ENCODE peak calls at places on chromosome 6, in five cellular contexts. One of them, this sample, is unnamed.

GRCh38 chr6:150987371-150987828 is 121.9 kb downstream of the MTHFD1L start:
- DNase-seq in GM23338: no peak
- DNase-seq in upper lobe of left lung: no peak
- DNase-seq in endothelial cell of umbilical vein: peak; percentile 24
- DNase-seq in prostate gland: no peak
- DNase-seq in this sample: no peak

GRCh38 chr6:90078513-90079289 is 184.4 kb downstream of the GJA10 start:
- DNase-seq in GM23338: peak; percentile 27
- DNase-seq in upper lobe of left lung: no peak
- DNase-seq in endothelial cell of umbilical vein: no peak
- DNase-seq in prostate gland: no peak
- DNase-seq in this sample: no peak

GRCh38 chr6:70124882-70125535 is 177.9 kb downstream of the COL9A1 start:
- DNase-seq in GM23338: no peak
- DNase-seq in upper lobe of left lung: no peak
- DNase-seq in endothelial cell of umbilical vein: no peak
- DNase-seq in prostate gland: no peak
- DNase-seq in this sample: no peak

GRCh38 chr6:12467706-12468670 is 177.8 kb downstream of the EDN1 start:
- DNase-seq in GM23338: no peak
- DNase-seq in upper lobe of left lung: no peak
- DNase-seq in endothelial cell of umbilical vein: no peak
- DNase-seq in prostate gland: peak; percentile 6
- DNase-seq in this sample: no peak

GRCh38 chr6:29705389-29706231 is 17.6 kb upstream of the HLA-F start:
- DNase-seq in GM23338: peak; percentile 87
- DNase-seq in upper lobe of left lung: no peak
- DNase-seq in endothelial cell of umbilical vein: peak; percentile 39
- DNase-seq in prostate gland: no peak
- DNase-seq in this sample: no peak

GRCh38 chr6:143732539-143732938 is 54.8 kb downstream of the PHACTR2 start:
- DNase-seq in GM23338: no peak
- DNase-seq in upper lobe of left lung: no peak
- DNase-seq in endothelial cell of umbilical vein: no peak
- DNase-seq in prostate gland: no peak
- DNase-seq in this sample: no peak

GRCh38 chr6:134918418-134918961 is 31.4 kb downstream of the ALDH8A1 start:
- DNase-seq in GM23338: peak; percentile 46
- DNase-seq in upper lobe of left lung: peak; percentile 24
- DNase-seq in endothelial cell of umbilical vein: no peak
- DNase-seq in prostate gland: no peak
- DNase-seq in this sample: no peak

GRCh38 chr6:7463785-7464184 is 74.2 kb downstream of the RIOK1 start:
- DNase-seq in GM23338: peak; percentile 57
- DNase-seq in upper lobe of left lung: no peak
- DNase-seq in endothelial cell of umbilical vein: no peak
- DNase-seq in prostate gland: no peak
- DNase-seq in this sample: no peak

GRCh38 chr6:128209771-128210170 is 308.9 kb upstream of the THEMIS start:
- DNase-seq in GM23338: no peak
- DNase-seq in upper lobe of left lung: no peak
- DNase-seq in endothelial cell of umbilical vein: peak; percentile 63
- DNase-seq in prostate gland: no peak
- DNase-seq in this sample: no peak

GRCh38 chr6:57313711-57314471 is 3.5 kb upstream of the PRIM2 start:
- DNase-seq in GM23338: no peak
- DNase-seq in upper lobe of left lung: no peak
- DNase-seq in endothelial cell of umbilical vein: peak; percentile 88
- DNase-seq in prostate gland: peak; percentile 50
- DNase-seq in this sample: no peak

GRCh38 chr6:48315915-48316314 is 204.9 kb upstream of the PTCHD4 start:
- DNase-seq in GM23338: no peak
- DNase-seq in upper lobe of left lung: no peak
- DNase-seq in endothelial cell of umbilical vein: no peak
- DNase-seq in prostate gland: no peak
- DNase-seq in this sample: no peak

GRCh38 chr6:17998442-17998841 is 11.0 kb upstream of the KIF13A start:
- DNase-seq in GM23338: no peak
- DNase-seq in upper lobe of left lung: no peak
- DNase-seq in endothelial cell of umbilical vein: no peak
- DNase-seq in prostate gland: no peak
- DNase-seq in this sample: no peak

GRCh38 chr6:18835976-18836375 is 448.8 kb downstream of the RNF144B start:
- DNase-seq in GM23338: no peak
- DNase-seq in upper lobe of left lung: no peak
- DNase-seq in endothelial cell of umbilical vein: no peak
- DNase-seq in prostate gland: no peak
- DNase-seq in this sample: no peak

GRCh38 chr6:70709826-70710225 is 42.1 kb downstream of the SMAP1 start:
- DNase-seq in GM23338: no peak
- DNase-seq in upper lobe of left lung: no peak
- DNase-seq in endothelial cell of umbilical vein: no peak
- DNase-seq in prostate gland: no peak
- DNase-seq in this sample: no peak

GRCh38 chr6:45301348-45302142 is 26.6 kb upstream of the RUNX2 start:
- DNase-seq in GM23338: no peak
- DNase-seq in upper lobe of left lung: no peak
- DNase-seq in endothelial cell of umbilical vein: no peak
- DNase-seq in prostate gland: no peak
- DNase-seq in this sample: no peak

GRCh38 chr6:113120214-113120576 is 737.0 kb upstream of the MARCKS start:
- DNase-seq in GM23338: no peak
- DNase-seq in upper lobe of left lung: no peak
- DNase-seq in endothelial cell of umbilical vein: no peak
- DNase-seq in prostate gland: no peak
- DNase-seq in this sample: no peak

GRCh38 chr6:30820196-30820595 is 64.1 kb upstream of the DDR1 start:
- DNase-seq in GM23338: no peak
- DNase-seq in upper lobe of left lung: no peak
- DNase-seq in endothelial cell of umbilical vein: peak; percentile 69
- DNase-seq in prostate gland: peak; percentile 59
- DNase-seq in this sample: no peak

GRCh38 chr6:71349395-71349794 is 60.8 kb downstream of the OGFRL1 start:
- DNase-seq in GM23338: peak; percentile 60
- DNase-seq in upper lobe of left lung: no peak
- DNase-seq in endothelial cell of umbilical vein: peak; percentile 53
- DNase-seq in prostate gland: no peak
- DNase-seq in this sample: no peak

GRCh38 chr6:19322691-19323470 is 514.3 kb upstream of the ID4 start:
- DNase-seq in GM23338: no peak
- DNase-seq in upper lobe of left lung: no peak
- DNase-seq in endothelial cell of umbilical vein: no peak
- DNase-seq in prostate gland: no peak
- DNase-seq in this sample: no peak

GRCh38 chr6:170230520-170231390 is 60.1 kb downstream of the DLL1 start:
- DNase-seq in GM23338: no peak
- DNase-seq in upper lobe of left lung: no peak
- DNase-seq in endothelial cell of umbilical vein: no peak
- DNase-seq in prostate gland: no peak
- DNase-seq in this sample: no peak

GRCh38 chr6:73262701-73263569 is at the start of gene KHDC1:
- DNase-seq in GM23338: peak; percentile 83
- DNase-seq in upper lobe of left lung: peak; percentile 91
- DNase-seq in endothelial cell of umbilical vein: peak; percentile 44
- DNase-seq in prostate gland: peak; percentile 8
- DNase-seq in this sample: peak; percentile 90

GRCh38 chr6:77178821-77179220 is 284.5 kb downstream of the HTR1B start:
- DNase-seq in GM23338: no peak
- DNase-seq in upper lobe of left lung: no peak
- DNase-seq in endothelial cell of umbilical vein: no peak
- DNase-seq in prostate gland: no peak
- DNase-seq in this sample: no peak

GRCh38 chr6:114096553-114097172 is 125.7 kb upstream of the HDAC2 start:
- DNase-seq in GM23338: peak; percentile 79
- DNase-seq in upper lobe of left lung: no peak
- DNase-seq in endothelial cell of umbilical vein: peak; percentile 30
- DNase-seq in prostate gland: no peak
- DNase-seq in this sample: no peak

GRCh38 chr6:126773122-126773805 is 345.2 kb upstream of the RSPO3 start:
- DNase-seq in GM23338: peak; percentile 45
- DNase-seq in upper lobe of left lung: no peak
- DNase-seq in endothelial cell of umbilical vein: peak; percentile 57
- DNase-seq in prostate gland: no peak
- DNase-seq in this sample: no peak

GRCh38 chr6:72651191-72651590 is 29.3 kb downstream of the KCNQ5 start:
- DNase-seq in GM23338: no peak
- DNase-seq in upper lobe of left lung: no peak
- DNase-seq in endothelial cell of umbilical vein: no peak
- DNase-seq in prostate gland: no peak
- DNase-seq in this sample: no peak

GRCh38 chr6:108868551-108869145 is 20.4 kb downstream of the ARMC2 start:
- DNase-seq in GM23338: no peak
- DNase-seq in upper lobe of left lung: no peak
- DNase-seq in endothelial cell of umbilical vein: no peak
- DNase-seq in prostate gland: no peak
- DNase-seq in this sample: no peak

GRCh38 chr6:3297909-3298308 is 39.2 kb downstream of the PSMG4 start:
- DNase-seq in GM23338: no peak
- DNase-seq in upper lobe of left lung: no peak
- DNase-seq in endothelial cell of umbilical vein: no peak
- DNase-seq in prostate gland: no peak
- DNase-seq in this sample: peak; percentile 40

GRCh38 chr6:26197736-26198625 is 110.8 kb downstream of the HFE start:
- DNase-seq in GM23338: peak; percentile 51
- DNase-seq in upper lobe of left lung: no peak
- DNase-seq in endothelial cell of umbilical vein: peak; percentile 63
- DNase-seq in prostate gland: peak; percentile 39
- DNase-seq in this sample: peak; percentile 83

GRCh38 chr6:44151348-44152108 is 7.1 kb upstream of the CAPN11 start:
- DNase-seq in GM23338: peak; percentile 87
- DNase-seq in upper lobe of left lung: peak; percentile 96
- DNase-seq in endothelial cell of umbilical vein: peak; percentile 63
- DNase-seq in prostate gland: peak; percentile 68
- DNase-seq in this sample: peak; percentile 93

GRCh38 chr6:105072799-105073199 is 107.0 kb downstream of the POPDC3 start:
- DNase-seq in GM23338: no peak
- DNase-seq in upper lobe of left lung: no peak
- DNase-seq in endothelial cell of umbilical vein: no peak
- DNase-seq in prostate gland: no peak
- DNase-seq in this sample: no peak

GRCh38 chr6:27248783-27249182 is 1.3 kb downstream of the PRSS16 start:
- DNase-seq in GM23338: no peak
- DNase-seq in upper lobe of left lung: no peak
- DNase-seq in endothelial cell of umbilical vein: no peak
- DNase-seq in prostate gland: no peak
- DNase-seq in this sample: no peak

GRCh38 chr6:43644940-43645612 is at the start of gene RSPH9:
- DNase-seq in GM23338: peak; percentile 99
- DNase-seq in upper lobe of left lung: peak; percentile 88
- DNase-seq in endothelial cell of umbilical vein: peak; percentile 48
- DNase-seq in prostate gland: peak; percentile 40
- DNase-seq in this sample: peak; percentile 92

GRCh38 chr6:109255946-109256628 is 126.2 kb downstream of the CD164 start:
- DNase-seq in GM23338: no peak
- DNase-seq in upper lobe of left lung: no peak
- DNase-seq in endothelial cell of umbilical vein: no peak
- DNase-seq in prostate gland: peak; percentile 47
- DNase-seq in this sample: no peak

GRCh38 chr6:157651731-157652490 is 171.1 kb upstream of the SNX9 start:
- DNase-seq in GM23338: no peak
- DNase-seq in upper lobe of left lung: no peak
- DNase-seq in endothelial cell of umbilical vein: no peak
- DNase-seq in prostate gland: no peak
- DNase-seq in this sample: no peak
- TF ChIP-seq POLR2AphosphoS5 in GM23338: no peak
- TF ChIP-seq POLR2AphosphoS5 in upper lobe of left lung: no peak
- TF ChIP-seq POLR2AphosphoS5 in endothelial cell of umbilical vein: no peak
- TF ChIP-seq POLR2AphosphoS5 in prostate gland: no peak
- TF ChIP-seq POLR2AphosphoS5 in this sample: no peak

GRCh38 chr6:33419580-33420492 is at the start of gene SYNGAP1:
- DNase-seq in GM23338: peak; percentile 76
- DNase-seq in upper lobe of left lung: peak; percentile 82
- DNase-seq in endothelial cell of umbilical vein: no peak
- DNase-seq in prostate gland: no peak
- DNase-seq in this sample: peak; percentile 81

GRCh38 chr6:33423777-33424176 is 3.9 kb downstream of the SYNGAP1 start:
- DNase-seq in GM23338: no peak
- DNase-seq in upper lobe of left lung: no peak
- DNase-seq in endothelial cell of umbilical vein: no peak
- DNase-seq in prostate gland: no peak
- DNase-seq in this sample: peak; percentile 23

GRCh38 chr6:33420493-33421343 is 853 bp downstream of the SYNGAP1 start:
- DNase-seq in GM23338: peak; percentile 36
- DNase-seq in upper lobe of left lung: no peak
- DNase-seq in endothelial cell of umbilical vein: no peak
- DNase-seq in prostate gland: no peak
- DNase-seq in this sample: no peak

GRCh38 chr6:33418690-33419291 is 884 bp upstream of the CUTA start:
- DNase-seq in GM23338: peak; percentile 56
- DNase-seq in upper lobe of left lung: no peak
- DNase-seq in endothelial cell of umbilical vein: no peak
- DNase-seq in prostate gland: no peak
- DNase-seq in this sample: peak; percentile 69

GRCh38 chr6:33421344-33421643 is 1.4 kb downstream of the SYNGAP1 start:
- DNase-seq in GM23338: no peak
- DNase-seq in upper lobe of left lung: no peak
- DNase-seq in endothelial cell of umbilical vein: no peak
- DNase-seq in prostate gland: no peak
- DNase-seq in this sample: no peak
- H3K4me1 ChIP-seq in GM23338: peaks cover 35% of the 10 kb centered on the region
- H3K4me1 ChIP-seq in upper lobe of left lung: peaks cover 42% of the 10 kb centered on the region
- H3K4me1 ChIP-seq in endothelial cell of umbilical vein: peaks cover 27% of the 10 kb centered on the region
- H3K4me1 ChIP-seq in prostate gland: peaks cover 10% of the 10 kb centered on the region
- H3K4me1 ChIP-seq in this sample: peaks cover 36% of the 10 kb centered on the region

DNA sequence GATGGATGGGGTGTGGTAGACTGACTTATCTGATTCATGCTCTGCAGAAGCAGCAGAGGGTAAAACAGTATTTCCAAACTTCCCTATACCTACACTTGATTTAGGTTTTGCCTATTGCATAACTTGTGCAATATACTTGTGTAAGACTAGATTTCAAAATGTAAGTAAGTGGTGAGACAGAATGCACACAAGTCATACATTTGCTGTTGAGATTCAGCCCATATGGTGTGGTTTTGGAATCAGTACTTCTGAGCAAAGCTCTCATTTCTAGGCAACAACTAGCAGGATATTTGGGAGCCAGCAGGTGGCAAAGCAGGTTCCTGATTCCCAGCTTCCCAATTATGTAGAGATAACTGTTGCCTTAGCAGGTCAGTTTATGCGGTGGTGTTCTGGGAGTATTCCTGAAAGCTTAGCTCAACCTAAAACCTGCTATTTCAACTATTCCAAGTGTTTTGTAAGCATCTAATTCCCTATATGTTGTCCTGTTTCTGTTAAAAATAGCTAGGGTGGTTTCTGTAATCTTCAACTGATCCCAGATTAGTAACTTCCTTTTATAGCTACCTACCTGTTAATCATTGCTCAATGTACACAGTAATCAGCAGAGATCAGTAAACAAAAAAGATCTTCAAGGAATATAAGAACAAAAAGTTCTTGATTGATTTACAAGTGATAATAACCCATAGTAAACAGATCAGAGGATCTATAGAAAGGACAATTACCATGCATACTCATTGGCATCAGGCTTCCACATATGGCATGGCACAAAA is 8.5 kb upstream of the FABP7 start:
- DNase-seq in GM23338: peak; percentile 58
- DNase-seq in upper lobe of left lung: no peak
- DNase-seq in endothelial cell of umbilical vein: no peak
- DNase-seq in prostate gland: no peak
- DNase-seq in this sample: no peak
- TF ChIP-seq POLR2AphosphoS5 in GM23338: no peak
- TF ChIP-seq POLR2AphosphoS5 in upper lobe of left lung: no peak
- TF ChIP-seq POLR2AphosphoS5 in endothelial cell of umbilical vein: no peak
- TF ChIP-seq POLR2AphosphoS5 in prostate gland: no peak
- TF ChIP-seq POLR2AphosphoS5 in this sample: no peak

GRCh38 chr6:116390571-116390970 is 19.8 kb downstream of the DSE start:
- DNase-seq in GM23338: no peak
- DNase-seq in upper lobe of left lung: no peak
- DNase-seq in endothelial cell of umbilical vein: no peak
- DNase-seq in prostate gland: no peak
- DNase-seq in this sample: no peak
- H3K4me1 ChIP-seq in GM23338: peaks cover 8% of the 10 kb centered on the region
- H3K4me1 ChIP-seq in upper lobe of left lung: peaks cover 47% of the 10 kb centered on the region
- H3K4me1 ChIP-seq in endothelial cell of umbilical vein: peaks cover 41% of the 10 kb centered on the region
- H3K4me1 ChIP-seq in prostate gland: no peaks in the 10 kb centered on the region
- H3K4me1 ChIP-seq in this sample: peaks cover 75% of the 10 kb centered on the region

This sample was measured in spleen.